ENCODE peak calls at places on chromosomes 6 and 20, in nine cellular contexts. U is right cardiac atrium; X is activated T-cell treated with anti-CD3 and anti-CD28 coated beads, Interleukin-2, amount 50 U/mL, for 4 hours; Y is foreskin keratinocyte; K is T-helper 17 cell; J is activated CD8-positive, alpha-beta T cell treated with anti-CD3 and anti-CD28 coated beads for 36 hours; F is Right ventricle myocardium inferior; P is sciatic nerve; C is omental fat pad. T is an unnamed sample.

GRCh38 chr6:169500688-169501087 is 201.1 kb downstream of the WDR27 start:
- ATAC-seq in K (no peak), X (no peak), U (peak; percentile 29), Y (no peak), J (no peak), F (no peak), P (peak; percentile 14), C (no peak), T (no peak)

GRCh38 chr6:148881593-148882311 is 134.9 kb downstream of the UST start:
- ATAC-seq in F (no peak), U (no peak), X (no peak), J (no peak), C (no peak), P (no peak), Y (no peak), K (no peak), T (no peak)

GRCh38 chr20:61949714-61950630 is 115.7 kb downstream of the TAF4 start:
- ATAC-seq in P (no peak), Y (no peak), C (no peak), F (no peak), K (no peak), X (no peak), J (no peak), U (no peak), T (peak; percentile 22)

GRCh38 chr6:170421921-170422320 is 115.4 kb downstream of the FAM120B start:
- ATAC-seq in J (no peak), U (no peak), P (no peak), Y (no peak), X (no peak), K (no peak), C (no peak), F (no peak), T (no peak)

GRCh38 chr6:2783188-2783957 is 18.2 kb downstream of the WRNIP1 start:
- ATAC-seq in K (no peak), X (no peak), F (no peak), J (no peak), Y (peak; percentile 29), C (no peak), U (peak; percentile 28), P (peak; percentile 38), T (no peak)

GRCh38 chr6:132011582-132011981 is 60.4 kb upstream of the CCN2 start:
- ATAC-seq in Y (no peak), K (no peak), J (no peak), P (peak; percentile 84), F (peak; percentile 75), U (peak; percentile 94), C (no peak), X (no peak), T (peak; percentile 90)

GRCh38 chr20:20459726-20460125 is 91.8 kb downstream of the INSM1 start:
- ATAC-seq in X (no peak), K (no peak), C (no peak), Y (no peak), J (no peak), P (no peak), F (no peak), U (no peak), T (no peak)

GRCh38 chr6:144160452-144160851 is 10.1 kb downstream of the STX11 start:
- ATAC-seq in Y (no peak), K (no peak), J (no peak), C (no peak), P (no peak), U (no peak), X (no peak), F (no peak), T (no peak)

GRCh38 chr20:32195581-32195980 is 12.0 kb downstream of the PLAGL2 start:
- ATAC-seq in X (no peak), J (no peak), Y (no peak), K (no peak), U (no peak), F (no peak), P (no peak), C (no peak), T (no peak)

GRCh38 chr20:24984963-24985640 is 7.4 kb downstream of the APMAP start:
- ATAC-seq in U (no peak), X (no peak), F (no peak), K (no peak), P (no peak), J (no peak), C (no peak), Y (no peak), T (no peak)

GRCh38 chr20:58361549-58361948 is 27.5 kb upstream of the VAPB start:
- ATAC-seq in K (no peak), P (peak; percentile 74), Y (no peak), J (peak; percentile 56), F (peak; percentile 52), U (peak; percentile 51), X (no peak), C (peak; percentile 87), T (no peak)

GRCh38 chr20:13545755-13546154 is 93.0 kb downstream of the TASP1 start:
- ATAC-seq in J (no peak), F (no peak), X (no peak), U (no peak), C (no peak), K (no peak), P (no peak), Y (no peak), T (no peak)

GRCh38 chr20:49824206-49824605 is 11.6 kb downstream of the SLC9A8 start:
- ATAC-seq in F (no peak), Y (no peak), K (no peak), P (no peak), X (no peak), C (no peak), U (no peak), J (no peak), T (no peak)

T was measured in gastroesophageal sphincter.